ENCODE peak calls at places on chromosomes 13 and 19, in four cellular contexts. F, G, O and A are unnamed samples.

GRCh38 chr13:35923347-35923746 is 207.8 kb downstream of the DCLK1 start:
- DNase-seq in F (peak), O (no peak), G (no peak), A (no peak)

GRCh38 chr13:80547885-80548284 is 207.0 kb upstream of the SPRY2 start:
- DNase-seq in G (no peak), F (no peak), O (no peak), A (peak)

GRCh38 chr13:22175815-22176214 is 504.9 kb downstream of the FGF9 start:
- DNase-seq in G (no peak), F (no peak), O (no peak), A (peak)

GRCh38 chr19:45443462-45444317 is 20.0 kb upstream of the ERCC1 start:
- DNase-seq in F (peak), G (peak), O (peak), A (peak)

GRCh38 chr19:5131866-5132561 is 163.1 kb downstream of the KDM4B start:
- DNase-seq in G (no peak), O (no peak), F (no peak), A (peak)

GRCh38 chr13:26971990-26972888 is 199.4 kb downstream of the USP12 start:
- DNase-seq in O (peak), G (peak), F (peak), A (peak)

GRCh38 chr13:30676672-30677071 is 58.7 kb upstream of the ALOX5AP start:
- DNase-seq in F (peak), O (no peak), G (no peak), A (peak)

GRCh38 chr13:85381082-85381481 is 418.1 kb downstream of the SLITRK6 start:
- DNase-seq in G (no peak), O (no peak), F (no peak), A (no peak)

GRCh38 chr13:85278851-85279250 is 520.4 kb downstream of the SLITRK6 start:
- DNase-seq in O (no peak), F (no peak), G (no peak), A (no peak)

GRCh38 chr13:66414196-66414800 is 815.8 kb downstream of the PCDH9 start:
- DNase-seq in G (no peak), O (no peak), F (no peak), A (no peak)

GRCh38 chr19:19207637-19208582 is 3.8 kb upstream of the NCAN start:
- DNase-seq in F (no peak), O (no peak), G (no peak), A (no peak)

GRCh38 chr13:58018865-58019264 is 387.3 kb downstream of the PCDH17 start:
- DNase-seq in F (no peak), G (no peak), O (no peak), A (no peak)

DNA sequence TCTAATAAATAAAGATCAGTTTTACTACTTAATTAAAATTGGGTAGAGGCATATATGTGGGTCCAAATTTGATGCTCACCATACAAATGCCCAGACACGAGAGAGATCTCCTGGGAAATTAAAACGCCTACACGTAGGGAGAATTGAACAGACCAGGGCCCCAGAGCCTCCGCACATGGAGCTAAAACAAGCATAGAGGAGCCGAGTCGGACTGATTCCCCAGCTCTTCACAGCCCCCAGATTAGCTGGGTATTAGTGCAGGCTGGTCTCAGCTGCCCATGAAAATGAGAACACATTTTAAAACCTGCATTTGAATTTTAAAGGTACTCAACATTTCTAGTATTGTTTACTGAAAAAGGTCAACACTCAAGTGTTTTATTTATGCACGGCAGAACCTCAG is 344.9 kb downstream of the ENOX1 start:
- DNase-seq in G (no peak), F (no peak), O (no peak), A (no peak)
- H3K23ac ChIP-seq in G (no peak), F (no peak), O (no peak), A (no peak)

GRCh38 chr19:44055870-44056269 is 4.0 kb downstream of the ZNF223 start:
- DNase-seq in G (peak), F (no peak), O (no peak), A (no peak)
- H4K5ac ChIP-seq in G (no peak), F (no peak), O (no peak), A (no peak)

GRCh38 chr13:111291908-111292307 is 28.5 kb upstream of the TEX29 start:
- DNase-seq in G (no peak), O (no peak), F (no peak), A (no peak)
- H3K23ac ChIP-seq in G (no peak), O (no peak), F (no peak), A (no peak)

GRCh38 chr13:28337196-28338045 is 157.5 kb downstream of the FLT1 start:
- DNase-seq in G (no peak), F (peak), O (no peak), A (no peak)

GRCh38 chr13:28336193-28336657 is 158.7 kb downstream of the FLT1 start:
- DNase-seq in F (no peak), G (no peak), O (no peak), A (peak)

GRCh38 chr13:28338742-28339141 is 156.2 kb downstream of the FLT1 start:
- DNase-seq in F (no peak), O (no peak), G (no peak), A (no peak)

GRCh38 chr13:28339419-28339818 is 155.5 kb downstream of the FLT1 start:
- DNase-seq in F (peak), G (no peak), O (no peak), A (no peak)

GRCh38 chr13:28338202-28338601 is 156.7 kb downstream of the FLT1 start:
- DNase-seq in O (no peak), G (no peak), F (no peak), A (no peak)
- H4K5ac ChIP-seq in O (no peak), G (no peak), F (peak), A (no peak)

GRCh38 chr13:38687246-38688229 is 661 bp downstream of the FREM2 start:
- DNase-seq in G (peak), O (no peak), F (no peak), A (peak)
- H3K23ac ChIP-seq in G (no peak), O (no peak), F (no peak), A (peak)

DNA sequence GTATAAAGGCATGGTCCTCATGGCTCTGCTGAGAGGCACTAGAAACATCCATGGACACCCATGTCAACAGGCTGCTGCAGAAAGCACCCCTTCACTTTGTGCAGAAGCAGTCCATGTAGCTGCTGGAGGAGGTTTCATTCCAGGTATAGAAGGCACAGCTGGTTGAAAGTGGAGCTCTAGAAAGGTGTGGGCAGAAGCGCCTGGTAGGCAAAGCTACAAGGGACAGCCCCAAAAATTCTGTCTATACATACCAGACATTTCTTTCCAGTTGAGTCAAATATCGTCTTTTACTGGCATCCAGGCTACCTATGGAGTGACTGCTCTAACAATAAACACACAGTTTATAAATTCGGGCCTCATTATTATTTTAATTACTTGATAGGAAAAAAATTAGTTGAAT is 129.3 kb downstream of the ENOX1 start:
- DNase-seq in F (no peak), G (no peak), O (no peak), A (no peak)
- H4K5ac ChIP-seq in F (no peak), G (no peak), O (no peak), A (no peak)

GRCh38 chr19:35153701-35154534 is 617 bp upstream of the FXYD5 start:
- DNase-seq in F (no peak), O (no peak), G (peak), A (peak)
- H3K23ac ChIP-seq in F (peak), O (no peak), G (no peak), A (no peak)

GRCh38 chr19:47752440-47753211 is 7.3 kb downstream of the NOP53 start:
- DNase-seq in F (no peak), O (no peak), G (no peak), A (no peak)

GRCh38 chr19:47756627-47756929 is 11.2 kb downstream of the NOP53 start:
- DNase-seq in O (no peak), F (no peak), G (no peak), A (no peak)

GRCh38 chr19:47755762-47756626 is 10.6 kb downstream of the NOP53 start:
- DNase-seq in G (no peak), O (no peak), F (no peak), A (no peak)

GRCh38 chr19:47755065-47755761 is 9.9 kb downstream of the NOP53 start:
- DNase-seq in F (no peak), O (no peak), G (no peak), A (no peak)

GRCh38 chr19:47754206-47755064 is 9.1 kb downstream of the NOP53 start:
- DNase-seq in G (no peak), O (no peak), F (no peak), A (no peak)
- H4K5ac ChIP-seq in G (no peak), O (no peak), F (no peak), A (no peak)

GRCh38 chr13:23825179-23825578 is 64.0 kb downstream of the MIPEP start:
- DNase-seq in G (no peak), F (no peak), O (no peak), A (no peak)
- H3K23ac ChIP-seq in G (no peak), F (no peak), O (no peak), A (no peak)

GRCh38 chr13:103539265-103539664 is 473.0 kb upstream of the SLC10A2 start:
- DNase-seq in O (no peak), G (peak), F (no peak), A (peak)
- H4K5ac ChIP-seq in O (no peak), G (no peak), F (no peak), A (no peak)